ENCODE peak calls at places on chromosome 4, in four cellular contexts. One of them, this sample, is unnamed.
A peak's percentile ranks its signal among the peaks of the same experiment; 100 is the strongest.

GRCh38 chr4:124499266-124499665 is 213.3 kb downstream of the ANKRD50 start:
- DNase-seq in activated naive CD8-positive, alpha-beta T cell treated with anti-CD3 and anti-CD28 coated beads, Interleukin-2, amount 50 U/mL, for 24 hours: no peak
- DNase-seq in myocyte: peak; percentile 47
- DNase-seq in effector CD4-positive, alpha-beta T cell: no peak
- DNase-seq in this sample: no peak

GRCh38 chr4:174222266-174222872 is 61.1 kb downstream of the FBXO8 start:
- DNase-seq in activated naive CD8-positive, alpha-beta T cell treated with anti-CD3 and anti-CD28 coated beads, Interleukin-2, amount 50 U/mL, for 24 hours: no peak
- DNase-seq in myocyte: peak; percentile 25
- DNase-seq in effector CD4-positive, alpha-beta T cell: no peak
- DNase-seq in this sample: no peak

GRCh38 chr4:1305781-1306455 is 16.2 kb downstream of the MAEA start:
- DNase-seq in activated naive CD8-positive, alpha-beta T cell treated with anti-CD3 and anti-CD28 coated beads, Interleukin-2, amount 50 U/mL, for 24 hours: peak; percentile 54
- DNase-seq in myocyte: no peak
- DNase-seq in effector CD4-positive, alpha-beta T cell: peak; percentile 38
- DNase-seq in this sample: no peak

GRCh38 chr4:3497554-3498389 is 34.5 kb downstream of the LRPAP1 start:
- DNase-seq in activated naive CD8-positive, alpha-beta T cell treated with anti-CD3 and anti-CD28 coated beads, Interleukin-2, amount 50 U/mL, for 24 hours: no peak
- DNase-seq in myocyte: no peak
- DNase-seq in effector CD4-positive, alpha-beta T cell: no peak
- DNase-seq in this sample: no peak

GRCh38 chr4:98193459-98194105 is 50.3 kb upstream of the STPG2 start:
- DNase-seq in activated naive CD8-positive, alpha-beta T cell treated with anti-CD3 and anti-CD28 coated beads, Interleukin-2, amount 50 U/mL, for 24 hours: no peak
- DNase-seq in myocyte: no peak
- DNase-seq in effector CD4-positive, alpha-beta T cell: no peak
- DNase-seq in this sample: no peak

GRCh38 chr4:140250989-140251552 is 97.1 kb upstream of the MAML3 start:
- DNase-seq in activated naive CD8-positive, alpha-beta T cell treated with anti-CD3 and anti-CD28 coated beads, Interleukin-2, amount 50 U/mL, for 24 hours: no peak
- DNase-seq in myocyte: no peak
- DNase-seq in effector CD4-positive, alpha-beta T cell: no peak
- DNase-seq in this sample: no peak

GRCh38 chr4:167906851-167907250 is 185.5 kb upstream of the ANXA10 start:
- DNase-seq in activated naive CD8-positive, alpha-beta T cell treated with anti-CD3 and anti-CD28 coated beads, Interleukin-2, amount 50 U/mL, for 24 hours: no peak
- DNase-seq in myocyte: no peak
- DNase-seq in effector CD4-positive, alpha-beta T cell: no peak
- DNase-seq in this sample: no peak

GRCh38 chr4:158796370-158797140 is 27.7 kb downstream of the FNIP2 start:
- DNase-seq in activated naive CD8-positive, alpha-beta T cell treated with anti-CD3 and anti-CD28 coated beads, Interleukin-2, amount 50 U/mL, for 24 hours: no peak
- DNase-seq in myocyte: no peak
- DNase-seq in effector CD4-positive, alpha-beta T cell: no peak
- DNase-seq in this sample: no peak

GRCh38 chr4:82517043-82517442 is 44.7 kb downstream of the TMEM150C start:
- DNase-seq in activated naive CD8-positive, alpha-beta T cell treated with anti-CD3 and anti-CD28 coated beads, Interleukin-2, amount 50 U/mL, for 24 hours: no peak
- DNase-seq in myocyte: peak; percentile 7
- DNase-seq in effector CD4-positive, alpha-beta T cell: no peak
- DNase-seq in this sample: peak; percentile 59

GRCh38 chr4:61204353-61204752 is 4.2 kb downstream of the ADGRL3 start:
- DNase-seq in activated naive CD8-positive, alpha-beta T cell treated with anti-CD3 and anti-CD28 coated beads, Interleukin-2, amount 50 U/mL, for 24 hours: no peak
- DNase-seq in myocyte: no peak
- DNase-seq in effector CD4-positive, alpha-beta T cell: no peak
- DNase-seq in this sample: no peak

GRCh38 chr4:83285022-83285387 is 407 bp upstream of the COQ2 start:
- DNase-seq in activated naive CD8-positive, alpha-beta T cell treated with anti-CD3 and anti-CD28 coated beads, Interleukin-2, amount 50 U/mL, for 24 hours: peak; percentile 16
- DNase-seq in myocyte: peak; percentile 58
- DNase-seq in effector CD4-positive, alpha-beta T cell: no peak
- DNase-seq in this sample: peak; percentile 17

GRCh38 chr4:5045099-5045498 is 6.2 kb upstream of the STK32B start:
- DNase-seq in activated naive CD8-positive, alpha-beta T cell treated with anti-CD3 and anti-CD28 coated beads, Interleukin-2, amount 50 U/mL, for 24 hours: no peak
- DNase-seq in myocyte: no peak
- DNase-seq in effector CD4-positive, alpha-beta T cell: no peak
- DNase-seq in this sample: no peak

GRCh38 chr4:126708716-126709115 is 924.0 kb upstream of the INTU start:
- DNase-seq in activated naive CD8-positive, alpha-beta T cell treated with anti-CD3 and anti-CD28 coated beads, Interleukin-2, amount 50 U/mL, for 24 hours: no peak
- DNase-seq in myocyte: no peak
- DNase-seq in effector CD4-positive, alpha-beta T cell: no peak
- DNase-seq in this sample: peak; percentile 6

GRCh38 chr4:26145212-26145611 is 175.6 kb upstream of the RBPJ start:
- DNase-seq in activated naive CD8-positive, alpha-beta T cell treated with anti-CD3 and anti-CD28 coated beads, Interleukin-2, amount 50 U/mL, for 24 hours: no peak
- DNase-seq in myocyte: no peak
- DNase-seq in effector CD4-positive, alpha-beta T cell: no peak
- DNase-seq in this sample: no peak

GRCh38 chr4:72375050-72375736 is 193.8 kb downstream of the ADAMTS3 start:
- DNase-seq in activated naive CD8-positive, alpha-beta T cell treated with anti-CD3 and anti-CD28 coated beads, Interleukin-2, amount 50 U/mL, for 24 hours: no peak
- DNase-seq in myocyte: peak; percentile 64
- DNase-seq in effector CD4-positive, alpha-beta T cell: no peak
- DNase-seq in this sample: no peak

GRCh38 chr4:19947349-19947748 is 304.4 kb upstream of the SLIT2 start:
- DNase-seq in activated naive CD8-positive, alpha-beta T cell treated with anti-CD3 and anti-CD28 coated beads, Interleukin-2, amount 50 U/mL, for 24 hours: no peak
- DNase-seq in myocyte: no peak
- DNase-seq in effector CD4-positive, alpha-beta T cell: no peak
- DNase-seq in this sample: no peak

GRCh38 chr4:183905593-183906485 is 732 bp downstream of the STOX2 start:
- DNase-seq in activated naive CD8-positive, alpha-beta T cell treated with anti-CD3 and anti-CD28 coated beads, Interleukin-2, amount 50 U/mL, for 24 hours: peak; percentile 3
- DNase-seq in myocyte: peak; percentile 2
- DNase-seq in effector CD4-positive, alpha-beta T cell: no peak
- DNase-seq in this sample: no peak

GRCh38 chr4:82017680-82018079 is 356.1 kb downstream of the HNRNPD start:
- DNase-seq in activated naive CD8-positive, alpha-beta T cell treated with anti-CD3 and anti-CD28 coated beads, Interleukin-2, amount 50 U/mL, for 24 hours: no peak
- DNase-seq in myocyte: peak; percentile 30
- DNase-seq in effector CD4-positive, alpha-beta T cell: no peak
- DNase-seq in this sample: no peak

GRCh38 chr4:10115271-10115656 is 1.3 kb downstream of the WDR1 start:
- DNase-seq in activated naive CD8-positive, alpha-beta T cell treated with anti-CD3 and anti-CD28 coated beads, Interleukin-2, amount 50 U/mL, for 24 hours: no peak
- DNase-seq in myocyte: peak; percentile 41
- DNase-seq in effector CD4-positive, alpha-beta T cell: no peak
- DNase-seq in this sample: no peak

GRCh38 chr4:22754091-22754490 is 61.4 kb downstream of the GBA3 start:
- DNase-seq in activated naive CD8-positive, alpha-beta T cell treated with anti-CD3 and anti-CD28 coated beads, Interleukin-2, amount 50 U/mL, for 24 hours: no peak
- DNase-seq in myocyte: no peak
- DNase-seq in effector CD4-positive, alpha-beta T cell: no peak
- DNase-seq in this sample: no peak

This sample was measured in NCI-H2029.